ENCODE peak calls at places on chromosomes 7 and 10, in eight cellular contexts. E is A673; W is activated naive CD4-positive, alpha-beta T cell treated with anti-CD3 and anti-CD28 coated beads for 36 hours; M is prostate gland; V is GM03348; C is caudate nucleus; K is NCI-H510A; Y is neural crest cell. S is an unnamed sample.

GRCh38 chr10:6202684-6203330 is at the start of gene PFKFB3:
- DNase-seq in E (peak), V (peak), Y (peak), C (peak), W (peak), K (no peak), M (peak), S (peak)

GRCh38 chr7:28858206-28858605 is 99.9 kb downstream of the TRIL start:
- DNase-seq in V (peak), W (no peak), E (no peak), K (no peak), M (no peak), C (no peak), Y (no peak), S (no peak)

GRCh38 chr10:4059471-4060138 is 274.6 kb upstream of the KLF6 start:
- DNase-seq in C (no peak), K (no peak), Y (no peak), M (no peak), E (no peak), V (no peak), W (peak), S (peak)

GRCh38 chr7:107643407-107643806 is 17.2 kb upstream of the SLC26A4 start:
- DNase-seq in E (peak), K (no peak), W (no peak), C (no peak), M (no peak), V (peak), Y (no peak), S (no peak)

GRCh38 chr7:76108540-76109233 is 60.8 kb downstream of the MDH2 start:
- DNase-seq in E (no peak), C (no peak), Y (no peak), K (peak), W (no peak), V (peak), M (peak), S (no peak)

GRCh38 chr10:5292196-5292735 is 72.5 kb upstream of the UCN3 start:
- DNase-seq in V (no peak), Y (no peak), W (peak), K (no peak), M (no peak), C (no peak), E (peak), S (peak)

GRCh38 chr10:110556993-110557601 is 10.4 kb upstream of the SMC3 start:
- DNase-seq in V (peak), K (no peak), E (peak), M (peak), W (peak), C (peak), Y (peak), S (peak)

GRCh38 chr10:80260295-80261243 is 28.9 kb downstream of the MAT1A start:
- DNase-seq in Y (peak), W (peak), K (no peak), E (peak), V (peak), C (no peak), M (no peak), S (peak)

GRCh38 chr7:68224041-68224534 is 1227.5 kb downstream of the TYW1 start:
- DNase-seq in E (peak), Y (peak), M (peak), C (peak), V (no peak), K (no peak), W (no peak), S (no peak)

GRCh38 chr7:28280516-28280915 is 99.9 kb upstream of the JAZF1 start:
- DNase-seq in M (no peak), K (no peak), E (no peak), C (no peak), V (no peak), W (no peak), Y (no peak), S (no peak)

GRCh38 chr10:131174211-131174565 is 137.3 kb downstream of the TCERG1L start:
- DNase-seq in E (no peak), M (no peak), W (no peak), V (no peak), C (no peak), K (no peak), Y (no peak), S (no peak)

GRCh38 chr10:133254421-133255120 is 16.9 kb downstream of the VENTX start:
- DNase-seq in Y (no peak), M (no peak), E (no peak), V (no peak), W (no peak), C (no peak), K (no peak), S (no peak)

GRCh38 chr7:52077571-52077970 is 761.0 kb upstream of the COBL start:
- DNase-seq in Y (no peak), C (no peak), W (no peak), M (no peak), V (no peak), K (no peak), E (no peak), S (no peak)

GRCh38 chr10:117224036-117224430 is 16.9 kb upstream of the SLC18A2 start:
- DNase-seq in W (no peak), K (no peak), V (no peak), M (no peak), Y (no peak), E (no peak), C (no peak), S (no peak)

GRCh38 chr7:485188-486081 is 34.2 kb downstream of the PDGFA start:
- DNase-seq in K (no peak), W (no peak), Y (no peak), C (no peak), M (peak), V (no peak), E (no peak), S (no peak)

GRCh38 chr7:137774793-137775201 is 72.0 kb downstream of the DGKI start:
- DNase-seq in M (no peak), V (no peak), W (peak), K (no peak), C (no peak), Y (no peak), E (no peak), S (no peak)

GRCh38 chr10:74825371-74826141 is 844 bp upstream of the KAT6B start:
- DNase-seq in W (peak), V (peak), C (peak), M (no peak), K (peak), Y (peak), E (peak), S (peak)

GRCh38 chr10:58511765-58512469 is 755 bp upstream of the BICC1 start:
- DNase-seq in C (no peak), Y (peak), W (no peak), M (no peak), V (peak), K (no peak), E (peak), S (no peak)

GRCh38 chr10:133474833-133475734 is 21.3 kb downstream of the SCART1 start:
- DNase-seq in K (no peak), V (no peak), M (no peak), E (no peak), C (no peak), Y (no peak), W (no peak), S (peak)